ENCODE peak calls at places on chromosomes 5 and 9, in ten cellular contexts. One of them, this sample, is unnamed.

GRCh38 chr9:105697871-105698270 is 3.5 kb downstream of the TMEM38B start:
- DNase-seq in K562: peak; percentile 62
- DNase-seq in sigmoid colon: no peak
- DNase-seq in vagina: no peak
- DNase-seq in spleen: no peak
- DNase-seq in GM23338: no peak
- DNase-seq in SK-N-SH: no peak
- DNase-seq in breast epithelium: no peak
- DNase-seq in HepG2: no peak
- DNase-seq in Panc1: no peak
- DNase-seq in this sample: no peak

GRCh38 chr9:36029765-36030528 is 6.8 kb upstream of the RECK start:
- DNase-seq in K562: no peak
- DNase-seq in sigmoid colon: no peak
- DNase-seq in vagina: no peak
- DNase-seq in spleen: no peak
- DNase-seq in GM23338: no peak
- DNase-seq in SK-N-SH: no peak
- DNase-seq in breast epithelium: no peak
- DNase-seq in HepG2: no peak
- DNase-seq in Panc1: peak; percentile 25
- DNase-seq in this sample: no peak

GRCh38 chr5:93395891-93396465 is 185.0 kb downstream of the NR2F1-AS1 start:
- DNase-seq in K562: no peak
- DNase-seq in sigmoid colon: no peak
- DNase-seq in vagina: no peak
- DNase-seq in spleen: no peak
- DNase-seq in GM23338: no peak
- DNase-seq in SK-N-SH: no peak
- DNase-seq in breast epithelium: no peak
- DNase-seq in HepG2: no peak
- DNase-seq in Panc1: no peak
- DNase-seq in this sample: no peak

GRCh38 chr5:10581867-10582511 is 18.1 kb downstream of the ANKRD33B start:
- DNase-seq in K562: no peak
- DNase-seq in sigmoid colon: no peak
- DNase-seq in vagina: peak; percentile 84
- DNase-seq in spleen: peak; percentile 59
- DNase-seq in GM23338: no peak
- DNase-seq in SK-N-SH: no peak
- DNase-seq in breast epithelium: no peak
- DNase-seq in HepG2: no peak
- DNase-seq in Panc1: no peak
- DNase-seq in this sample: no peak

GRCh38 chr9:99044827-99045226 is 60.1 kb upstream of the TGFBR1 start:
- DNase-seq in K562: no peak
- DNase-seq in sigmoid colon: no peak
- DNase-seq in vagina: no peak
- DNase-seq in spleen: no peak
- DNase-seq in GM23338: no peak
- DNase-seq in SK-N-SH: no peak
- DNase-seq in breast epithelium: no peak
- DNase-seq in HepG2: no peak
- DNase-seq in Panc1: no peak
- DNase-seq in this sample: no peak

GRCh38 chr5:14109041-14109747 is 33.9 kb upstream of the TRIO start:
- DNase-seq in K562: no peak
- DNase-seq in sigmoid colon: no peak
- DNase-seq in vagina: no peak
- DNase-seq in spleen: no peak
- DNase-seq in GM23338: no peak
- DNase-seq in SK-N-SH: no peak
- DNase-seq in breast epithelium: no peak
- DNase-seq in HepG2: no peak
- DNase-seq in Panc1: peak; percentile 50
- DNase-seq in this sample: no peak

GRCh38 chr9:8857330-8858249 is 1058.0 kb upstream of the DMAC1 start:
- DNase-seq in K562: no peak
- DNase-seq in sigmoid colon: peak; percentile 85
- DNase-seq in vagina: no peak
- DNase-seq in spleen: peak; percentile 76
- DNase-seq in GM23338: peak; percentile 86
- DNase-seq in SK-N-SH: peak; percentile 72
- DNase-seq in breast epithelium: no peak
- DNase-seq in HepG2: no peak
- DNase-seq in Panc1: no peak
- DNase-seq in this sample: peak; percentile 36

GRCh38 chr9:89505795-89506385 is 8.0 kb upstream of the SEMA4D start:
- DNase-seq in K562: no peak
- DNase-seq in sigmoid colon: no peak
- DNase-seq in vagina: no peak
- DNase-seq in spleen: no peak
- DNase-seq in GM23338: no peak
- DNase-seq in SK-N-SH: no peak
- DNase-seq in breast epithelium: no peak
- DNase-seq in HepG2: no peak
- DNase-seq in Panc1: no peak
- DNase-seq in this sample: no peak

GRCh38 chr5:31215236-31215635 is 21.8 kb downstream of the CDH6 start:
- DNase-seq in K562: no peak
- DNase-seq in sigmoid colon: no peak
- DNase-seq in vagina: no peak
- DNase-seq in spleen: no peak
- DNase-seq in GM23338: no peak
- DNase-seq in SK-N-SH: no peak
- DNase-seq in breast epithelium: no peak
- DNase-seq in HepG2: no peak
- DNase-seq in Panc1: no peak
- DNase-seq in this sample: no peak

GRCh38 chr9:81690251-81690851 is 1.0 kb upstream of the TLE1 start:
- DNase-seq in K562: no peak
- DNase-seq in sigmoid colon: peak; percentile 81
- DNase-seq in vagina: peak; percentile 91
- DNase-seq in spleen: peak; percentile 83
- DNase-seq in GM23338: peak; percentile 79
- DNase-seq in SK-N-SH: no peak
- DNase-seq in breast epithelium: peak; percentile 71
- DNase-seq in HepG2: no peak
- DNase-seq in Panc1: no peak
- DNase-seq in this sample: peak; percentile 88

GRCh38 chr9:127720031-127720864 is 4.4 kb downstream of the TTC16 start:
- DNase-seq in K562: no peak
- DNase-seq in sigmoid colon: no peak
- DNase-seq in vagina: no peak
- DNase-seq in spleen: no peak
- DNase-seq in GM23338: no peak
- DNase-seq in SK-N-SH: no peak
- DNase-seq in breast epithelium: no peak
- DNase-seq in HepG2: no peak
- DNase-seq in Panc1: no peak
- DNase-seq in this sample: no peak

GRCh38 chr5:1743061-1743768 is 56.4 kb downstream of the MRPL36 start:
- DNase-seq in K562: no peak
- DNase-seq in sigmoid colon: peak; percentile 33
- DNase-seq in vagina: no peak
- DNase-seq in spleen: no peak
- DNase-seq in GM23338: no peak
- DNase-seq in SK-N-SH: no peak
- DNase-seq in breast epithelium: peak; percentile 24
- DNase-seq in HepG2: no peak
- DNase-seq in Panc1: no peak
- DNase-seq in this sample: no peak

GRCh38 chr5:159912033-159912800 is 4.1 kb upstream of the ADRA1B start:
- DNase-seq in K562: no peak
- DNase-seq in sigmoid colon: no peak
- DNase-seq in vagina: no peak
- DNase-seq in spleen: no peak
- DNase-seq in GM23338: no peak
- DNase-seq in SK-N-SH: no peak
- DNase-seq in breast epithelium: no peak
- DNase-seq in HepG2: no peak
- DNase-seq in Panc1: no peak
- DNase-seq in this sample: no peak
- H3K4me1 ChIP-seq in K562: no peaks in the 10 kb centered on the region
- H3K4me1 ChIP-seq in sigmoid colon: peaks cover 31% of the 10 kb centered on the region
- H3K4me1 ChIP-seq in vagina: peaks cover 6% of the 10 kb centered on the region
- H3K4me1 ChIP-seq in spleen: peaks cover 49% of the 10 kb centered on the region
- H3K4me1 ChIP-seq in GM23338: peaks cover 16% of the 10 kb centered on the region
- H3K4me1 ChIP-seq in SK-N-SH: peaks cover 6% of the 10 kb centered on the region
- H3K4me1 ChIP-seq in breast epithelium: no peaks in the 10 kb centered on the region
- H3K4me1 ChIP-seq in HepG2: no peaks in the 10 kb centered on the region
- H3K4me1 ChIP-seq in Panc1: peaks cover 34% of the 10 kb centered on the region
- H3K4me1 ChIP-seq in this sample: no peaks in the 10 kb centered on the region

DNA sequence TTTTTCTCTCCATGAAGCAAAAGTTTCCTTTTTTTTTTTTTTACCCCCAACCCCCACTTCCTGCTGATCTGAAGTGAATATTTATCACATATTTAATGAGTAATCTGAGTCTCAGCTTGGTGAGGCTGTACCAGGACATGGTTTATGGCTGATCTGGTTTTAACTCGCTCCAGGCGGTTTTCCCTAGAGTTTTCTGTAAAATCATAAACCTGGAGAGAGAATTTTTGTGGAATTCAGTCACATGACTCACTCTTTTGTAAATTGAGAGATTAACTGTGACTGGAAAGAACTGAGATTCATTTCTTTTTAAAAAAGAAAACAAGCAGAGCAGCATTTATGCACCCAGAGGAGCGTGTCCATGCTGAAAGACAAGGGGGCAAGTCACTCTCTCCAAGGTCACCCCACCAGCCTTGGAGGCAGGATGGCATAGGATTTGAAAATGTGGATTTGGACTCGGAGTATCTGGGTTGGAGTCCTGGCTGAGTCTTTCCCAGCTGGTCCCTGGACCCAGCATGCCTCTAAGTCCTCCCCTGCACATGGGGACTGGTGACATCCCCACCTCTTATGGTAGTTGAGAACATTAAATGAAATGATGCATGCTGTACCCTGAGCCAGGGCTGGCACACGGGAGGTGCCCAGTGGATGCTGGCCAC is 81.8 kb downstream of the ZNF618 start:
- DNase-seq in K562: no peak
- DNase-seq in sigmoid colon: no peak
- DNase-seq in vagina: no peak
- DNase-seq in spleen: no peak
- DNase-seq in GM23338: no peak
- DNase-seq in SK-N-SH: no peak
- DNase-seq in breast epithelium: no peak
- DNase-seq in HepG2: no peak
- DNase-seq in Panc1: no peak
- DNase-seq in this sample: no peak
- TF ChIP-seq POLR2AphosphoS5 in K562: no peak
- TF ChIP-seq POLR2AphosphoS5 in sigmoid colon: no peak
- TF ChIP-seq POLR2AphosphoS5 in vagina: no peak
- TF ChIP-seq POLR2AphosphoS5 in spleen: no peak
- TF ChIP-seq POLR2AphosphoS5 in GM23338: no peak
- TF ChIP-seq POLR2AphosphoS5 in SK-N-SH: no peak
- TF ChIP-seq POLR2AphosphoS5 in breast epithelium: no peak
- TF ChIP-seq POLR2AphosphoS5 in HepG2: no peak
- TF ChIP-seq POLR2AphosphoS5 in Panc1: no peak
- TF ChIP-seq POLR2AphosphoS5 in this sample: peak; percentile 49

DNA sequence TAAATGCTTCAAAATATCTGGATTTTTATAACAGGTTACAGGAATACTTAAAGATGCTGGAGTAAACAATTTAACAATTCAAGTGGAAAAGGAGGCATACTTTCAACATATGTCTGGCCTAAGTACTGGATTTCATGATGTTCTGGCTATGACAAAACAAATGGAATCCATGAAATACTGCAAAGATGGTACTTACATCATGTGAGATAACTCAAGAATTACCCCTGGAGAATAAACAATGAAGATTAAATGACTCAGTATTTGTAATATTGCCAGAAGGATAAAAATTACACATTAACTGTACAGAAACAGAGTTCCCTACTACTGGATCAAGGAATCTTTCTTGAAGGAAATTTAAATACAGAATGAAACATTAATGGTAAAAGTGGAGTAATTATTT is 35.6 kb downstream of the SLC30A5 start:
- DNase-seq in K562: no peak
- DNase-seq in sigmoid colon: no peak
- DNase-seq in vagina: no peak
- DNase-seq in spleen: no peak
- DNase-seq in GM23338: no peak
- DNase-seq in SK-N-SH: no peak
- DNase-seq in breast epithelium: no peak
- DNase-seq in HepG2: no peak
- DNase-seq in Panc1: no peak
- DNase-seq in this sample: no peak
- H3K36me3 ChIP-seq in K562: peaks cover 51% of the 10 kb centered on the region
- H3K36me3 ChIP-seq in sigmoid colon: peaks cover 8% of the 10 kb centered on the region
- H3K36me3 ChIP-seq in vagina: no peaks in the 10 kb centered on the region
- H3K36me3 ChIP-seq in spleen: peaks cover 93% of the 10 kb centered on the region
- H3K36me3 ChIP-seq in GM23338: no peaks in the 10 kb centered on the region
- H3K36me3 ChIP-seq in SK-N-SH: peaks cover 32% of the 10 kb centered on the region
- H3K36me3 ChIP-seq in breast epithelium: no peaks in the 10 kb centered on the region
- H3K36me3 ChIP-seq in HepG2: no peaks in the 10 kb centered on the region
- H3K36me3 ChIP-seq in Panc1: peaks cover 23% of the 10 kb centered on the region
- H3K36me3 ChIP-seq in this sample: no peaks in the 10 kb centered on the region

DNA sequence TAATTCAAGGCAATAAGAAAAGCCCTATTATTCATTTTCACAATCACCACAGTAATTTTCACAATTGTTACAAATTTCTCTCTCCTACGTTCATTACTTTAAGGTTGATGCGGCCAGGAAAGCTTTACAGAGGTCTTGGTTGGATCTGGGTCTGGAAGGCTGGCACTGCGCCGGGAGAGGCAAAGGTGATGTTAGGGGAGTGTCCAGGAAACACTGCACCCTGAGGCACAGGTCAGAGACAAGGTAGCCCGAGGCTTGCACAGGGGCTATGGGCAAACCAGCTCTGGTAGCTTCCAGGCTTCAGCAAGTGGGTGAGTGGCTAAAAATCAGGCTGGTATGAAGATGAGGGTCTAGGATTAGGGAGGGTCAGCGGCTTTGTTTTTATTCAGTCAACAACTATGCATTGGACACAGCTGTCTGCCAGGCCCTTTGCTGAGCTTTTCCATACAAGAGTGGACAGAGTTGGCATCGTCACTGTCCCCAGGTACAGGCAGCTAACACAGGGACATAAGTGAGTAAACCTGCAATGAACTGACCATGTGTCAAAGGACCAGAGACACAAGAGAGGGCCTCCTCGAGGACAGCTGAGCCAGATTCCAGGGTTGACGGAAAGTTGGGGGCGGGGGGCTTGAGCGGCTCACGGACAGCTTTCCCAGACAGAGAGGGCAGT is 12.4 kb upstream of the TENT4A start:
- DNase-seq in K562: no peak
- DNase-seq in sigmoid colon: no peak
- DNase-seq in vagina: no peak
- DNase-seq in spleen: no peak
- DNase-seq in GM23338: no peak
- DNase-seq in SK-N-SH: no peak
- DNase-seq in breast epithelium: no peak
- DNase-seq in HepG2: no peak
- DNase-seq in Panc1: no peak
- DNase-seq in this sample: no peak
- H3K4me1 ChIP-seq in K562: no peaks in the 10 kb centered on the region
- H3K4me1 ChIP-seq in sigmoid colon: peaks cover 24% of the 10 kb centered on the region
- H3K4me1 ChIP-seq in vagina: peaks cover 19% of the 10 kb centered on the region
- H3K4me1 ChIP-seq in spleen: peaks cover 19% of the 10 kb centered on the region
- H3K4me1 ChIP-seq in GM23338: peaks cover 16% of the 10 kb centered on the region
- H3K4me1 ChIP-seq in SK-N-SH: peaks cover 18% of the 10 kb centered on the region
- H3K4me1 ChIP-seq in breast epithelium: peaks cover 12% of the 10 kb centered on the region
- H3K4me1 ChIP-seq in HepG2: no peaks in the 10 kb centered on the region
- H3K4me1 ChIP-seq in Panc1: no peaks in the 10 kb centered on the region
- H3K4me1 ChIP-seq in this sample: peaks cover 12% of the 10 kb centered on the region

This sample was measured in prostate gland.